ENCODE peak calls at places on chromosomes 16 and 17, in nine cellular contexts. H, B, P, F, G, T, A, X and V are unnamed samples.

GRCh38 chr17:65453204-65453931 is 108.1 kb downstream of the AXIN2 start:
- DNase-seq in H (no peak), B (no peak), P (no peak), F (no peak), G (no peak), T (no peak), A (no peak), X (no peak), V (no peak)

GRCh38 chr17:41131979-41132378 is 8.0 kb upstream of the KRTAP4-12 start:
- DNase-seq in H (no peak), B (no peak), P (no peak), F (no peak), G (no peak), T (peak; percentile 18), A (no peak), X (no peak), V (no peak)

GRCh38 chr16:50675686-50676610 is 5.2 kb downstream of the SNX20 start:
- DNase-seq in H (no peak), B (no peak), P (no peak), F (peak; percentile 85), G (no peak), T (no peak), A (no peak), X (no peak), V (peak; percentile 40)

GRCh38 chr17:1939979-1940809 is 84.9 kb downstream of the RTN4RL1 start:
- DNase-seq in H (no peak), B (no peak), P (peak; percentile 42), F (peak; percentile 71), G (no peak), T (no peak), A (no peak), X (peak; percentile 16), V (no peak)

GRCh38 chr17:36947922-36948716 is 635 bp upstream of the AATF start:
- DNase-seq in H (no peak), B (no peak), P (no peak), F (no peak), G (no peak), T (no peak), A (no peak), X (no peak), V (no peak)

GRCh38 chr17:6286239-6286638 is 148.7 kb downstream of the AIPL1 start:
- DNase-seq in H (no peak), B (no peak), P (no peak), F (no peak), G (no peak), T (no peak), A (no peak), X (no peak), V (no peak)

GRCh38 chr17:64406321-64407200 is 15.9 kb upstream of the PECAM1 start:
- DNase-seq in H (peak; percentile 65), B (no peak), P (no peak), F (no peak), G (no peak), T (no peak), A (no peak), X (no peak), V (no peak)

GRCh38 chr16:67399749-67400704 is 6.7 kb upstream of the TPPP3 start:
- DNase-seq in H (no peak), B (no peak), P (no peak), F (peak; percentile 62), G (peak; percentile 72), T (no peak), A (no peak), X (no peak), V (no peak)

GRCh38 chr17:2177235-2177811 is 122.4 kb downstream of the HIC1 start:
- DNase-seq in H (peak; percentile 14), B (no peak), P (no peak), F (no peak), G (no peak), T (no peak), A (no peak), X (no peak), V (no peak)

GRCh38 chr16:84091460-84091859 is 25.3 kb downstream of the MBTPS1 start:
- DNase-seq in H (no peak), B (no peak), P (no peak), F (no peak), G (no peak), T (no peak), A (no peak), X (no peak), V (no peak)

GRCh38 chr17:21239680-21240374 is 13.4 kb downstream of the NATD1 start:
- DNase-seq in H (peak; percentile 58), B (no peak), P (peak; percentile 24), F (peak; percentile 94), G (no peak), T (no peak), A (no peak), X (no peak), V (no peak)

GRCh38 chr17:50258647-50259483 is 15.4 kb upstream of the TMEM92 start:
- DNase-seq in H (peak; percentile 43), B (no peak), P (no peak), F (peak; percentile 94), G (no peak), T (no peak), A (no peak), X (no peak), V (no peak)

GRCh38 chr17:79984877-79985276 is 50.8 kb downstream of the TBC1D16 start:
- DNase-seq in H (no peak), B (no peak), P (no peak), F (peak; percentile 25), G (no peak), T (no peak), A (no peak), X (no peak), V (peak; percentile 44)

GRCh38 chr16:57204675-57205074 is 18.5 kb downstream of the RSPRY1 start:
- DNase-seq in H (no peak), B (no peak), P (no peak), F (no peak), G (no peak), T (no peak), A (no peak), X (no peak), V (no peak)
- TF ChIP-seq CTCF in H (peak; percentile 2), B (no peak), P (no peak), F (no peak), G (peak; percentile 27), T (no peak), A (peak; percentile 6), X (no peak), V (peak; percentile 22)

DNA sequence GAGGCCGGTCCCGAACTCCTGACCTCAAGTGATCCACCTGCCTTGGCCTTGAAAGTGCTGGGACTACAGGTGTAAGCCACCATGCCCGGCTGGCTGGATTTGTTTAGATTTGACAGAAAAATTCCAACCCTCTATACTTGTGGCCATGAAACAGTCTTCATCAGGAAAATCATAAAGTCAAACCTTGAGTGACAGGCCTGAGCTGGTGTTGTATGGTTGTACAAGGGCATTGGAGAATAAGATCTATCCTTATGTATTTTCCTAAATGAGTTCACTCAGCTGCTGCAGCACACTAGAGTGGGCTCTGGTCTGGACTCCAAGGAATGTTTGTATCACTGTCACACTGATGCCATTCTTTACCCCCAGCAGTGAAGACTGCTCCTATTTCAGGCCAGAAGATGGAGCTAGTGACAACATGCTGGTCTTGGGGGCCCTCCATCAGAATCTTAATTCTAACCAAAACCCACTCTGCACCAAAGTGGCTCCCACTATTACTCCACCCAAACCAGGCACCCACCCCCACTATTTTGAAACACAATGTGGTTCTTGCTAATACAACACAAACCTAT is 27.4 kb downstream of the SNX11 start:
- DNase-seq in H (no peak), B (no peak), P (no peak), F (no peak), G (no peak), T (no peak), A (no peak), X (no peak), V (no peak)
- TF ChIP-seq CTCF in H (peak; percentile 17), B (no peak), P (no peak), F (peak; percentile 37), G (peak; percentile 39), T (peak; percentile 20), A (peak; percentile 37), X (no peak), V (peak; percentile 43)

DNA sequence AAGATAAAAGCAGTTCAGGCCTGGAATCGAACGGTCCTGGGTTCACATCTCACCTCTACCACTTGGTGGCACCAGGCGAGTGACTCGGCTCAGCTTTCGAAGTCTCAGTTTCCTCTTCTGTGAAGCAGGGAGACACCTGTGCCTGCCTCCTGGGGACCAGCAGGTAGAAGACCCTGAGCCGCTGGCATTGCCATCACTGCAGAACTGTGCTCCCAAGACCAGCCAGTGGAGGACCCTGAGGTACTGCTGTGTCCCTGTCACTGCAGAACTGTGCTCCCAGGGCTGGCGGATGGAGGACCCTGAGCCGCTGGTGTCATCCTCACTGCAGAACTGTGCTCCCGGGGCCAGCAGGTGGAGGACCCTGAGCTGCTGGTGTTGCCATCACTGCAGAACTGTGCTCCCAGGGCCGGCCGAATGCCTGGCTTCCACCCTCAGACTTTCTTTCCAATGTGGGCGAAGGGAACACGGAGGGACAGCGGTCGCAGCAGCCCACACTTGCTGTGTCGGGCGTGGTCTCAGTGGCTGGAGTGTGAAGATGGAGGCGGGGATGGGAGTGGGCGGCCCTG is 8.7 kb upstream of the SLC7A5 start:
- DNase-seq in H (no peak), B (no peak), P (no peak), F (no peak), G (no peak), T (no peak), A (no peak), X (no peak), V (no peak)
- TF ChIP-seq CTCF in H (no peak), B (no peak), P (no peak), F (peak; percentile 29), G (peak; percentile 42), T (no peak), A (no peak), X (no peak), V (peak; percentile 71)

GRCh38 chr17:44389281-44389680 is at the start of gene ITGA2B:
- DNase-seq in H (no peak), B (no peak), P (no peak), F (no peak), G (no peak), T (no peak), A (no peak), X (no peak), V (peak; percentile 50)

GRCh38 chr17:44387773-44388172 is 1.7 kb downstream of the ITGA2B start:
- DNase-seq in H (no peak), B (no peak), P (no peak), F (no peak), G (no peak), T (no peak), A (no peak), X (no peak), V (no peak)

GRCh38 chr17:44386182-44386525 is 3.3 kb downstream of the ITGA2B start:
- DNase-seq in H (no peak), B (no peak), P (no peak), F (no peak), G (no peak), T (no peak), A (no peak), X (no peak), V (no peak)

GRCh38 chr17:44389723-44390202 is 314 bp upstream of the ITGA2B start:
- DNase-seq in H (no peak), B (no peak), P (no peak), F (no peak), G (no peak), T (no peak), A (no peak), X (no peak), V (peak; percentile 49)

DNA sequence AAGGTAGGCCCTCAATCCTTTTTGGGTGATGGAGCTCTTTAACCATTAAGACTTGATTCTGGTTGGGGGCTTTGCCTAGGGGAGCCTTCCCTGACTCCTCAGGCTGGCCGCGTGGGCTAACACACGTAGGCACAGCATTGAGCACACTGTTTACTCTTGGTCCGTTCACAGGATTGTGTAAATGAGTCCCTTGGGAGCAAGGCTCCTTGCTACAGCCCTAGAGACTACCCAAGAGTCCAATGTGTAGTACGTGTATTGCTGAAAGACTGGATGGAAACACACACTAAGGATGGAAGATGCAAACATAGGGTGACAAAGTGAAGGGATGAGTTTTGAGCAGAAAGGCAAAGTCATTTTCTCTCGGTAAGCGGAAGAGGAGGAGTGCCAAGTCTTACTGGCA is 801 bp upstream of the ITGA2B start:
- DNase-seq in H (no peak), B (no peak), P (no peak), F (no peak), G (no peak), T (no peak), A (no peak), X (no peak), V (no peak)
- TF ChIP-seq CTCF in H (no peak), B (no peak), P (no peak), F (no peak), G (no peak), T (no peak), A (no peak), X (no peak), V (no peak)